ENCODE peak calls at places on chromosome 15, in four cellular contexts. M, V, D and N are unnamed samples.

GRCh38 chr15:64776402-64776786 is 1.0 kb upstream of the RBPMS2 start:
- DNase-seq in M (peak), V (no peak), D (peak), N (no peak)

GRCh38 chr15:79769081-79769481 is 127.7 kb downstream of the MTHFS start:
- DNase-seq in M (no peak), V (peak), D (no peak), N (no peak)

GRCh38 chr15:47548189-47548588 is 169.1 kb upstream of the SEMA6D start:
- DNase-seq in M (no peak), V (no peak), D (no peak), N (no peak)

GRCh38 chr15:57732526-57733331 is 26.2 kb downstream of the POLR2M start:
- DNase-seq in M (peak), V (peak), D (peak), N (no peak)

GRCh38 chr15:58518626-58519025 is 86.8 kb downstream of the LIPC start:
- DNase-seq in M (no peak), V (no peak), D (no peak), N (no peak)

GRCh38 chr15:41904487-41905359 is 10.9 kb upstream of the SPTBN5 start:
- DNase-seq in M (peak), V (peak), D (peak), N (no peak)

GRCh38 chr15:77402740-77403379 is 17.0 kb downstream of the PEAK1 start:
- DNase-seq in M (no peak), V (peak), D (no peak), N (peak)

GRCh38 chr15:89556413-89557262 is 18.6 kb upstream of the TICRR start:
- DNase-seq in M (peak), V (peak), D (no peak), N (peak)

GRCh38 chr15:88535100-88535499 is 11.4 kb downstream of the DET1 start:
- DNase-seq in M (no peak), V (no peak), D (no peak), N (no peak)

GRCh38 chr15:85021409-85021808 is 39.8 kb downstream of the PDE8A start:
- DNase-seq in M (no peak), V (no peak), D (no peak), N (no peak)

GRCh38 chr15:42964476-42964875 is 43.9 kb upstream of the TTBK2 start:
- DNase-seq in M (no peak), V (no peak), D (no peak), N (no peak)

GRCh38 chr15:29687939-29688884 is 134.1 kb downstream of the TJP1 start:
- DNase-seq in M (no peak), V (no peak), D (no peak), N (no peak)

GRCh38 chr15:40310001-40310959 is 2.5 kb upstream of the PLCB2 start:
- DNase-seq in M (peak), V (no peak), D (no peak), N (no peak)

GRCh38 chr15:62391565-62392262 is 226.6 kb upstream of the C2CD4B start:
- DNase-seq in M (peak), V (peak), D (peak), N (no peak)

GRCh38 chr15:31024330-31024729 is 32.9 kb upstream of the MTMR10 start:
- DNase-seq in M (peak), V (peak), D (no peak), N (peak)

GRCh38 chr15:25784876-25785642 is 78.1 kb downstream of the ATP10A start:
- DNase-seq in M (no peak), V (no peak), D (peak), N (peak)

GRCh38 chr15:51759557-51760070 is 8.2 kb downstream of the TMOD2 start:
- DNase-seq in M (peak), V (peak), D (peak), N (peak)

GRCh38 chr15:63497642-63498100 is 6.7 kb upstream of the USP3 start:
- DNase-seq in M (no peak), V (no peak), D (no peak), N (no peak)

GRCh38 chr15:36903922-36904479 is 196.3 kb downstream of the MEIS2 start:
- DNase-seq in M (no peak), V (no peak), D (no peak), N (no peak)

GRCh38 chr15:50943623-50944022 is 35.1 kb downstream of the AP4E1 start:
- DNase-seq in M (no peak), V (peak), D (no peak), N (no peak)

GRCh38 chr15:29925227-29926082 is 103.2 kb upstream of the TJP1 start:
- DNase-seq in M (peak), V (peak), D (peak), N (peak)

DNA sequence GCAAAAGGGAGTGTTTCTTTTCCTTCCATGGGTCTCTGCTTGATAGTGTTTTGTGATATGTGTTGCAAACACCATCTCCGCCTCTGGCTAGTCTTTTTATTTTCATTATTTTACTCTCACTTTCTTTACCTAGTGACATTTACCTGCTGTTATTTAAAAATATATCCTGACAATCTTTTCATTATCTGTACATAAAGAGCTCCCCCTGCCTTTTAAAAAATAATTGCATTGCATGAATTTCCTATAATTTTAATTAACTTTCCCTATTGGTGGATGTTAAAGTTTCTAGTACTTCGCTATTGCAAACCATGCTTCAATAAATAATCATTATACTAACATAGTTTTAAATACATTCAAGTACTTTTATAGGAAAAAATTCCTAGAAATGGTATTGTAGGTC is 48.8 kb upstream of the GCNT3 start:
- DNase-seq in M (no peak), V (no peak), D (no peak), N (no peak)
- TF ChIP-seq CTCF in M (no peak), V (no peak), D (no peak), N (no peak)

DNA sequence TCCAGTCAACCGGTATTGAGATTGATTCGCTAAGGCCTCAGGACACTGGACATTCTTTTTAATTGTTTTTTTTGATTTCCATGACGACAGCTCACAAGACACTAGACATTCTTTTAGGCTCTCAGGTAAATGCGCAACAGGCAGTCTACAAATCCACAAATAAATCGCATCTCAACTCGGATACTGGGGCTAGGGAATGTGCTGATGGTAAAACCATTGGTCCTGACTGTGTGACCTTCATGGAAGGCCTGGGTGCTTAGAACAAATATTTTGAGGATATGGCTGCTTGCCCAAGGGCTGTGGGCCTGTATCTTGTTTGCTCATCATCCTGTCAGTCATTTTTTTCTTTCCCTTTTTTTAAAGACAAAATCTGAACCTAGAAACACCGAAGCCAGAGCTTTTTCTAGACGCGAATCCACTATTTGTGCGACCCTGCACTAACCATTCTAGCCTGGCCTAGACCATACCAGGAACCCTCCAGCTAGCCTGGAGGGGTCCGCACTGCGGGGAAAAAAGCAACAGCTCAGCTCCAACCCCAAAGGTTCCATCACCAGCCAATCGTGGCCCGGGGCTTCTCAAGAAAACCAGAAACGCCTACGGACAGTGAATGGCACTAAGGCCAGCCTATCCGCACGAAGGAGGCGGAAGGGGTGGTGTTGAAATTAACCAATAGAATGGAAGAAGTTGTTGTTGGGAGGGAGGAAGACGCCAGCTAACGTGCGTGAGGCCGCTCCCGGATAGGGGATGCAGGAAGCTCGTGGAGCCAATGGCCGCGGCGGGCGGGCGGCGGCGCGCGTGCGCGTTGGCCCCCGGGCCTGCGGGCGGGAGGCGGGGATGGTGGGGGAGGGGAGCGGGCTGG is 18.1 kb upstream of the CHD2 start:
- DNase-seq in M (peak), V (peak), D (peak), N (peak)
- TF ChIP-seq CTCF in M (no peak), V (no peak), D (no peak), N (no peak)

DNA sequence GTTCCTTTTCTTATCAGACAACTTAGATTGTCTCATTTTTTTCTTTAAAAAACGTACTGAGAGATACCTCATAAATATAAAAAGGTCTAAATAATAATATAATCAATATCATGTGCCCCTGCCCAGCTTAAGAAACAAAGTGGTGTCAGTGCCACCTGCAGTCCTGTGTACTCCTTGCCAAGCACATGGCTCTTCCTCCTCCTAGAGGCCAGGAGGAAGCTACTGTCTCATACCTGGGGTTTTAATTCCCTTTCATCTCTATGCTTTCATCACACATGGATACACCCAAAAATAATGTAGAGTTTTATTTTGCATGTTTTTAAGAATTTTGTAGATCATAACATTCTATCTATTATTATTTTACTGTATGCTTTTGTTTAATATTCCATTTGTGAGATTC is 98.6 kb upstream of the C15orf61 start:
- DNase-seq in M (no peak), V (no peak), D (no peak), N (no peak)
- TF ChIP-seq CTCF in M (peak), V (peak), D (no peak), N (no peak)

DNA sequence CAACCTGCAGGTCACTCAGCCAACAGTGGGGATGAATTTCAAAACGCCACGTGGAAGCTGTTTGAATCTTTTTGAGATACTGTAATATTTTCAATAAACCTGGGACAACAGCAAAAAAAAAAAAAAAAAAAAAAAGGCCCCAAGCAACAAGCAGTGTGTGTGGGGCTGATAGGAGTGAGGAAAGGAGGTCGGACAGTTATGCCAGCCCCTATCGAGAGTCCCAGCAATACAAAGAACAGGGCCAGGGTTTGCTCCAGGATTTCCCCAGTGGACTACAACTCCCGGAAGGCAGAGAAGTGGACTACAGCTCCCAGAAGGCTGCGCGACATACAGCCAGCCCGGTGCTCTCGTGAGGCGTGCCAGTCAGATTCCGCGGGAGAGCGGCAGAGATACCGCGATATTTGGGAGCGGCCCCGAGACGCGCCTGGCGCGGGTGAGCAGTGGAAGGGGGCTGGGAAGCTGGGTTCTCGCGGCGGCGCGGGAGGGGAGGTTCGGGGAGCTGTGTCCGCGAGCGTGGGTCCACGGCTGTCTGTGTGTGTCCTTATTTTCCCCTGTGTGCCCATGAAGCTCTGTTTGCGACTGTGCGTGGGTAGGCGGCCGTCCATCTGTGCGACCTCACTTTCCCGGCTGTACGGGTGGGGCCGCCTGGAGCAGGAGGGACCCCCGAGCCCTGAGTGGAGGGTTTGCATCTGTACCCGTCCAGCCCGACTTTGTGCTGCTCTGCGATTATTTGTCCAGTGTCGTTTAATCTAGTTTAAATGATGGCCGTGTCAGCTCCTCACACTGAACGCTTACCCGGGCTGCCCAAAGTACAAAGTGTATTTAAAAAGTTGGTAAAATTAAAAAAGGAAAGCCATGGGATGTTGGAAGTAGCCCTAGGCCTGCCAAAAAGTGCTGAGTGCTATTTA is at the start of gene PPCDC:
- DNase-seq in M (peak), V (peak), D (peak), N (peak)
- TF ChIP-seq CTCF in M (no peak), V (no peak), D (no peak), N (no peak)

GRCh38 chr15:96622714-96623113 is 292.2 kb downstream of the NR2F2 start:
- DNase-seq in M (no peak), V (no peak), D (no peak), N (no peak)
- TF ChIP-seq CTCF in M (peak), V (no peak), D (no peak), N (no peak)